ENCODE peak calls at places on chromosomes 1 and 21, in eight cellular contexts. One of them, this sample, is unnamed.

GRCh38 chr1:91889717-91890459 is 3.9 kb upstream of the TGFBR3 start:
- DNase-seq in HCT116: no peak
- DNase-seq in H1: no peak
- DNase-seq in stomach: no peak
- DNase-seq in transverse colon: no peak
- DNase-seq in IMR-90: peak; percentile 33
- DNase-seq in Peyer's patch: peak; percentile 64
- DNase-seq in adrenal gland: peak; percentile 40
- DNase-seq in this sample: no peak

GRCh38 chr1:5271264-5271663 is 616.9 kb downstream of the AJAP1 start:
- DNase-seq in HCT116: no peak
- DNase-seq in H1: no peak
- DNase-seq in adrenal gland: no peak
- DNase-seq in Peyer's patch: no peak
- DNase-seq in transverse colon: no peak
- DNase-seq in stomach: no peak
- DNase-seq in IMR-90: no peak
- DNase-seq in this sample: no peak

GRCh38 chr1:83102630-83103071 is 896.3 kb downstream of the TTLL7 start:
- DNase-seq in IMR-90: peak; percentile 19
- DNase-seq in H1: no peak
- DNase-seq in Peyer's patch: no peak
- DNase-seq in HCT116: no peak
- DNase-seq in stomach: no peak
- DNase-seq in adrenal gland: no peak
- DNase-seq in transverse colon: no peak
- DNase-seq in this sample: no peak

GRCh38 chr1:169809370-169810095 is 14.8 kb upstream of the METTL18 start:
- DNase-seq in Peyer's patch: no peak
- DNase-seq in H1: no peak
- DNase-seq in stomach: no peak
- DNase-seq in adrenal gland: peak; percentile 21
- DNase-seq in transverse colon: no peak
- DNase-seq in IMR-90: peak; percentile 35
- DNase-seq in HCT116: peak; percentile 21
- DNase-seq in this sample: peak; percentile 69

GRCh38 chr1:225447649-225448048 is 19.8 kb upstream of the LBR start:
- DNase-seq in HCT116: no peak
- DNase-seq in adrenal gland: no peak
- DNase-seq in stomach: no peak
- DNase-seq in transverse colon: peak; percentile 61
- DNase-seq in H1: no peak
- DNase-seq in Peyer's patch: peak; percentile 48
- DNase-seq in IMR-90: peak; percentile 42
- DNase-seq in this sample: no peak

GRCh38 chr1:55826413-55827080 is 611.4 kb upstream of the USP24 start:
- DNase-seq in stomach: no peak
- DNase-seq in H1: no peak
- DNase-seq in Peyer's patch: no peak
- DNase-seq in IMR-90: peak; percentile 24
- DNase-seq in adrenal gland: no peak
- DNase-seq in HCT116: no peak
- DNase-seq in transverse colon: no peak
- DNase-seq in this sample: no peak

GRCh38 chr21:46661211-46661625 is 25.7 kb downstream of the PRMT2 start:
- DNase-seq in Peyer's patch: no peak
- DNase-seq in stomach: peak; percentile 40
- DNase-seq in IMR-90: peak; percentile 82
- DNase-seq in transverse colon: peak; percentile 42
- DNase-seq in adrenal gland: peak; percentile 56
- DNase-seq in H1: peak; percentile 82
- DNase-seq in HCT116: no peak
- DNase-seq in this sample: peak; percentile 46

GRCh38 chr1:67572594-67573221 is 112.3 kb upstream of the GADD45A start:
- DNase-seq in IMR-90: peak; percentile 36
- DNase-seq in transverse colon: peak; percentile 86
- DNase-seq in H1: no peak
- DNase-seq in stomach: peak; percentile 92
- DNase-seq in adrenal gland: no peak
- DNase-seq in HCT116: no peak
- DNase-seq in Peyer's patch: peak; percentile 82
- DNase-seq in this sample: no peak

GRCh38 chr1:52033190-52034049 is at the start of gene KTI12:
- DNase-seq in stomach: peak; percentile 87
- DNase-seq in Peyer's patch: peak; percentile 95
- DNase-seq in adrenal gland: peak; percentile 79
- DNase-seq in HCT116: peak; percentile 73
- DNase-seq in IMR-90: peak; percentile 92
- DNase-seq in H1: peak; percentile 77
- DNase-seq in transverse colon: peak; percentile 89
- DNase-seq in this sample: peak; percentile 91

GRCh38 chr1:183058835-183059234 is 35.6 kb downstream of the LAMC1 start:
- DNase-seq in transverse colon: no peak
- DNase-seq in HCT116: no peak
- DNase-seq in Peyer's patch: no peak
- DNase-seq in stomach: no peak
- DNase-seq in IMR-90: peak; percentile 42
- DNase-seq in adrenal gland: no peak
- DNase-seq in H1: no peak
- DNase-seq in this sample: no peak

GRCh38 chr1:224802596-224802995 is 126.9 kb upstream of the DNAH14 start:
- DNase-seq in IMR-90: no peak
- DNase-seq in transverse colon: no peak
- DNase-seq in stomach: no peak
- DNase-seq in H1: no peak
- DNase-seq in HCT116: no peak
- DNase-seq in Peyer's patch: no peak
- DNase-seq in adrenal gland: no peak
- DNase-seq in this sample: no peak

GRCh38 chr1:37734629-37735591 is 30.0 kb downstream of the EPHA10 start:
- DNase-seq in adrenal gland: no peak
- DNase-seq in H1: peak; percentile 94
- DNase-seq in Peyer's patch: peak; percentile 90
- DNase-seq in HCT116: no peak
- DNase-seq in IMR-90: no peak
- DNase-seq in transverse colon: peak; percentile 90
- DNase-seq in stomach: no peak
- DNase-seq in this sample: peak; percentile 34

GRCh38 chr1:47460456-47460855 is 22.6 kb downstream of the FOXD2 start:
- DNase-seq in Peyer's patch: no peak
- DNase-seq in adrenal gland: no peak
- DNase-seq in HCT116: no peak
- DNase-seq in stomach: no peak
- DNase-seq in IMR-90: no peak
- DNase-seq in H1: no peak
- DNase-seq in transverse colon: no peak
- DNase-seq in this sample: no peak

GRCh38 chr1:172758242-172758641 is 99.3 kb downstream of the FASLG start:
- DNase-seq in adrenal gland: no peak
- DNase-seq in HCT116: no peak
- DNase-seq in transverse colon: no peak
- DNase-seq in IMR-90: no peak
- DNase-seq in stomach: no peak
- DNase-seq in H1: no peak
- DNase-seq in Peyer's patch: no peak
- DNase-seq in this sample: no peak

GRCh38 chr1:243917863-243918565 is 68.0 kb upstream of the AKT3 start:
- DNase-seq in IMR-90: peak; percentile 48
- DNase-seq in adrenal gland: no peak
- DNase-seq in H1: no peak
- DNase-seq in Peyer's patch: no peak
- DNase-seq in HCT116: no peak
- DNase-seq in transverse colon: no peak
- DNase-seq in stomach: no peak
- DNase-seq in this sample: no peak

DNA sequence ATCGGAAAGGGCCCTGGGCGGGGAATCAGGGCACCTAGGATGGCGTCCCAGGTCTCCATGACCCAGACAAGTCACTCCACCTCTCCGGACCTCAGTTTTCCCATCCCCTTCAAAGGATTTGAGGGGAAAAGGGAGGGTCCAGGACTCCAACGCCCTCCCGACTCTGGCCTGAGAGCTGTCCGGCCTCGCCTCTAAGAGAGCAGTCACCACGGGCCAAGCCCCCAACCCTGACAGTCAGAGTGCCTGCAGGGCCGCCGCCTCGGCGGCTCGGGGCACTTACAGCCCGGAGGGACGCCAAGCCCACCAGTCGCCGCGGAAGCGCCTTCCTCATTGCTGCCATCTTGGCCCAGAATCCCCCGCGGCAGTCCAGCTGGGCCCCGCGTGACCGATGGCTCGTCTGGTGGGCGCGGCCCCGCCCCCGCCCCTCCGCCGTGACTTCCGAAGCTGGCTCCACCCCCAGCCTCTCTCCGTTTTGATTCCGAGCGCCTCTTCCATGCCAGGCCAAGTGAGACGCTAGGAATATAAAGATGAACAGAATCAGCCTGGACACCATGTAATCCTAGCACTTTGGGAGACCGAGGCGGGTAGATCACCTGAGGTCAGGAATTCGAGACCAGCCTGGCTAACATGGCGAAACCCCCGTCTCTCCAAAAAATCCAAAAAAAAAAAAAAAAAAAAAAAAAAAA is at the start of gene HMGCL:
- DNase-seq in H1: peak; percentile 92
- DNase-seq in IMR-90: peak; percentile 84
- DNase-seq in transverse colon: peak; percentile 93
- DNase-seq in Peyer's patch: peak; percentile 96
- DNase-seq in adrenal gland: peak; percentile 91
- DNase-seq in stomach: peak; percentile 93
- DNase-seq in HCT116: peak; percentile 58
- DNase-seq in this sample: peak; percentile 95
- TF ChIP-seq POLR2A in H1: peak; percentile 94
- TF ChIP-seq POLR2A in IMR-90: peak; percentile 94
- TF ChIP-seq POLR2A in transverse colon: peak; percentile 91
- TF ChIP-seq POLR2A in Peyer's patch: peak; percentile 81
- TF ChIP-seq POLR2A in adrenal gland: peak; percentile 91
- TF ChIP-seq POLR2A in stomach: peak; percentile 67
- TF ChIP-seq POLR2A in HCT116: peak; percentile 69
- TF ChIP-seq POLR2A in this sample: peak; percentile 95

GRCh38 chr1:24945354-24946326 is 15.6 kb upstream of the RUNX3 start:
- DNase-seq in Peyer's patch: no peak
- DNase-seq in adrenal gland: no peak
- DNase-seq in transverse colon: no peak
- DNase-seq in stomach: no peak
- DNase-seq in HCT116: no peak
- DNase-seq in IMR-90: no peak
- DNase-seq in H1: no peak
- DNase-seq in this sample: no peak

GRCh38 chr1:24944318-24944717 is 14.2 kb upstream of the RUNX3 start:
- DNase-seq in H1: no peak
- DNase-seq in Peyer's patch: no peak
- DNase-seq in HCT116: no peak
- DNase-seq in stomach: no peak
- DNase-seq in adrenal gland: no peak
- DNase-seq in IMR-90: no peak
- DNase-seq in transverse colon: no peak
- DNase-seq in this sample: no peak

GRCh38 chr1:24949331-24949881 is 19.3 kb upstream of the RUNX3 start:
- DNase-seq in transverse colon: no peak
- DNase-seq in HCT116: no peak
- DNase-seq in stomach: no peak
- DNase-seq in H1: no peak
- DNase-seq in adrenal gland: no peak
- DNase-seq in Peyer's patch: no peak
- DNase-seq in IMR-90: peak; percentile 85
- DNase-seq in this sample: no peak

GRCh38 chr1:24948072-24948827 is 18.2 kb upstream of the RUNX3 start:
- DNase-seq in Peyer's patch: no peak
- DNase-seq in transverse colon: no peak
- DNase-seq in HCT116: no peak
- DNase-seq in adrenal gland: no peak
- DNase-seq in H1: no peak
- DNase-seq in IMR-90: no peak
- DNase-seq in stomach: no peak
- DNase-seq in this sample: no peak

GRCh38 chr1:24946861-24947658 is 17.0 kb upstream of the RUNX3 start:
- DNase-seq in adrenal gland: no peak
- DNase-seq in HCT116: no peak
- DNase-seq in Peyer's patch: no peak
- DNase-seq in stomach: no peak
- DNase-seq in transverse colon: no peak
- DNase-seq in H1: no peak
- DNase-seq in IMR-90: peak; percentile 53
- DNase-seq in this sample: no peak
- TF ChIP-seq POLR2A in adrenal gland: no peak
- TF ChIP-seq POLR2A in HCT116: no peak
- TF ChIP-seq POLR2A in Peyer's patch: no peak
- TF ChIP-seq POLR2A in stomach: no peak
- TF ChIP-seq POLR2A in transverse colon: no peak
- TF ChIP-seq POLR2A in H1: no peak
- TF ChIP-seq POLR2A in IMR-90: no peak
- TF ChIP-seq POLR2A in this sample: no peak

DNA sequence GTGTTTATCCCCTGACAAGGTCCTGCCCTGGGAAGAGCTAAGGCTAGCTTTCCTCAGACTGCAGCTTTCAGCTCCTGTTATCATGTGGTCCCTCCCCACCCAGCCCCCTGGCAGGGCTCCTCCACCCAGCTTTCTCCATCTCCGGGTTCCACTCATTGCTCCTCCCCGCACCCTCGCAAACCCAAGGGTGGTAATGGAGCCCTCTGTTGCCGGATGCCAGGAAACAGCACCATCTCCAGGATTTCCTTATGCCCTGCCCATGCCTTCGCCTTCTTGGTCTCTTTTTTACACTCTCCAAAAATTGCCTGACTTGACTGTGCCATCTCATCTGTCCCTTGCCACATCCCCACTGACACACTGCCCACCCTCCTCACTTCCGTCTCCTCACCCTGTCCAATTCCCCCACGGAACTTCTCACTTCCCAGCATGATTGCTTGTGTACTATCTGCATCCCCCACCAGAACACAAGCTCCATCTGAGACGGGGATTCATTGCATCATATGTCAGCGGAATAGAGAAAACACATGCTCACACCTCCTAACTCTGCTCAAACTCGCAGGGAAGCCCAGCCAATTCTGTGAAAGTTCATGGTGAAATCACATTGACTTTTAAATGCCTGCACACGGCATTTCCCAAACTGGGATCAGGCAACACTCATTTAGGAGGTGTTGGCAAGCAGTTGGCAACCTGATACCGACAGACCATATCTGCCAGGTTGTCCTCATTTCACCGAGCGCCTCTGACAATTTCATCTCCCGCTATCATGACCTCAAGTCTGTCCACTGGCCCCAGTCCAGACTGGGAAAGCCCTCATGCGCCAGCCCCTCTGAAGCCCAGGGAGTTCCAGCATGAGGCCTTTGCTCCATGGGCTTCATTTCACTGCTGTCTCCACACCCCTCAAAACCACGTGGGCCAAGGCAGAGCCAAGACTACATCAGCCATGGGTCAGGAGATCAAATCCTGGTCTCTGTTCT is 201.1 kb downstream of the MATN1 start:
- DNase-seq in transverse colon: no peak
- DNase-seq in adrenal gland: no peak
- DNase-seq in Peyer's patch: no peak
- DNase-seq in HCT116: no peak
- DNase-seq in H1: peak; percentile 31
- DNase-seq in stomach: no peak
- DNase-seq in IMR-90: peak; percentile 8
- DNase-seq in this sample: no peak
- TF ChIP-seq POLR2A in transverse colon: no peak
- TF ChIP-seq POLR2A in adrenal gland: no peak
- TF ChIP-seq POLR2A in Peyer's patch: no peak
- TF ChIP-seq POLR2A in HCT116: no peak
- TF ChIP-seq POLR2A in H1: no peak
- TF ChIP-seq POLR2A in stomach: no peak
- TF ChIP-seq POLR2A in IMR-90: no peak
- TF ChIP-seq POLR2A in this sample: no peak

GRCh38 chr1:173861731-173862145 is 6.1 kb downstream of the GAS5 start:
- DNase-seq in Peyer's patch: no peak
- DNase-seq in H1: peak; percentile 54
- DNase-seq in IMR-90: no peak
- DNase-seq in transverse colon: no peak
- DNase-seq in stomach: no peak
- DNase-seq in HCT116: no peak
- DNase-seq in adrenal gland: no peak
- DNase-seq in this sample: peak; percentile 18
- TF ChIP-seq POLR2A in Peyer's patch: no peak
- TF ChIP-seq POLR2A in H1: no peak
- TF ChIP-seq POLR2A in IMR-90: peak; percentile 12
- TF ChIP-seq POLR2A in transverse colon: no peak
- TF ChIP-seq POLR2A in stomach: no peak
- TF ChIP-seq POLR2A in HCT116: no peak
- TF ChIP-seq POLR2A in adrenal gland: no peak
- TF ChIP-seq POLR2A in this sample: no peak